ENCODE peak calls at places on chromosomes 3 and 15, in seven cellular contexts. I, H, W, C, O, G and X are unnamed samples.

GRCh38 chr15:31304736-31305365 is 21.8 kb upstream of the KLF13 start:
- DNase-seq in I (no peak), W (no peak), O (no peak), H (no peak), C (no peak), G (no peak), X (peak)

GRCh38 chr15:58283302-58283701 is 145.1 kb downstream of the AQP9 start:
- DNase-seq in I (no peak), W (no peak), G (no peak), C (no peak), H (no peak), O (no peak), X (no peak)

GRCh38 chr3:82736696-82737277 is 975.3 kb upstream of the GBE1 start:
- DNase-seq in H (no peak), O (no peak), I (no peak), G (no peak), C (no peak), W (no peak), X (no peak)

GRCh38 chr15:64877435-64877834 is 34.3 kb upstream of the ANKDD1A start:
- DNase-seq in O (peak), C (peak), W (peak), G (no peak), H (no peak), I (no peak), X (no peak)

GRCh38 chr15:70195808-70196304 is 98.1 kb upstream of the TLE3 start:
- DNase-seq in H (no peak), I (no peak), W (peak), O (peak), G (no peak), C (no peak), X (no peak)

GRCh38 chr3:127264292-127264691 is 23.6 kb downstream of the PRR20G start:
- DNase-seq in I (no peak), O (no peak), G (peak), C (no peak), H (no peak), W (peak), X (no peak)

GRCh38 chr3:127637546-127637945 is 8.6 kb downstream of the PODXL2 start:
- DNase-seq in C (peak), W (no peak), H (no peak), G (no peak), I (no peak), O (no peak), X (no peak)

GRCh38 chr3:8529197-8529637 is 27.6 kb downstream of the LMCD1 start:
- DNase-seq in O (peak), H (no peak), W (peak), C (no peak), I (no peak), G (no peak), X (no peak)

GRCh38 chr3:171875923-171876412 is 32.8 kb downstream of the TMEM212 start:
- DNase-seq in O (no peak), W (peak), H (no peak), C (no peak), I (no peak), G (no peak), X (no peak)

GRCh38 chr3:186458306-186459107 is 85.7 kb downstream of the CRYGS start:
- DNase-seq in G (no peak), H (no peak), C (no peak), O (no peak), I (no peak), W (no peak), X (no peak)

GRCh38 chr3:37183375-37183831 is 9.0 kb upstream of the LRRFIP2 start:
- DNase-seq in H (no peak), I (no peak), W (peak), G (no peak), C (no peak), O (no peak), X (no peak)

GRCh38 chr3:67981077-67981476 is 326.7 kb upstream of the SUCLG2 start:
- DNase-seq in W (no peak), I (no peak), C (no peak), O (no peak), G (no peak), H (no peak), X (no peak)

GRCh38 chr15:95887666-95888480 is 442.6 kb upstream of the NR2F2 start:
- DNase-seq in W (no peak), G (no peak), O (no peak), C (no peak), I (no peak), H (no peak), X (no peak)

GRCh38 chr15:41817781-41818180 is 10.1 kb upstream of the JMJD7 start:
- DNase-seq in I (no peak), C (no peak), G (no peak), O (no peak), W (no peak), H (no peak), X (no peak)

GRCh38 chr3:15450611-15451467 is 23.4 kb downstream of the EAF1 start:
- DNase-seq in O (no peak), H (no peak), C (no peak), I (no peak), W (no peak), G (no peak), X (no peak)

GRCh38 chr15:100672959-100673358 is 70.6 kb downstream of the ASB7 start:
- DNase-seq in O (no peak), G (no peak), C (no peak), I (no peak), W (peak), H (no peak), X (no peak)

GRCh38 chr15:45668386-45668785 is 33.6 kb downstream of the SQOR start:
- DNase-seq in O (no peak), I (no peak), G (no peak), H (no peak), C (no peak), W (no peak), X (no peak)

GRCh38 chr15:44194397-44195150 is 497 bp downstream of the FRMD5 start:
- DNase-seq in H (peak), I (peak), G (no peak), C (peak), W (peak), O (peak), X (peak)

GRCh38 chr15:86647810-86648440 is 568.3 kb downstream of the AGBL1 start:
- DNase-seq in I (no peak), C (no peak), G (no peak), O (no peak), W (no peak), H (no peak), X (no peak)

GRCh38 chr3:88440701-88441100 is 290.9 kb downstream of the C3orf38 start:
- DNase-seq in C (no peak), O (no peak), W (no peak), G (no peak), H (no peak), I (no peak), X (no peak)

GRCh38 chr3:27166888-27167287 is 202.3 kb downstream of the NEK10 start:
- DNase-seq in O (peak), W (peak), H (no peak), I (no peak), G (no peak), C (no peak), X (no peak)

GRCh38 chr3:9732753-9733115 is 1.2 kb downstream of the BRPF1 start:
- DNase-seq in H (no peak), O (no peak), G (no peak), C (no peak), W (no peak), I (no peak), X (no peak)

GRCh38 chr15:100201376-100202280 is 140.1 kb downstream of the ADAMTS17 start:
- DNase-seq in H (peak), I (no peak), W (no peak), G (no peak), O (no peak), C (no peak), X (no peak)

GRCh38 chr3:138093721-138094120 is 21.7 kb downstream of the DZIP1L start:
- DNase-seq in W (peak), G (no peak), C (no peak), H (no peak), I (no peak), O (no peak), X (no peak)

GRCh38 chr3:10495003-10495402 is 10.4 kb downstream of the ATP2B2 start:
- DNase-seq in W (peak), G (no peak), H (no peak), C (no peak), I (no peak), O (no peak), X (no peak)

GRCh38 chr3:4678320-4678719 is 185.2 kb downstream of the ITPR1 start:
- DNase-seq in C (no peak), H (no peak), O (no peak), I (no peak), W (no peak), G (no peak), X (no peak)

GRCh38 chr3:24096271-24096670 is 151.2 kb downstream of the NR1D2 start:
- DNase-seq in I (no peak), C (no peak), H (no peak), W (no peak), O (no peak), G (no peak), X (no peak)

GRCh38 chr3:98041350-98041749 is 6.2 kb upstream of the GABRR3 start:
- DNase-seq in G (no peak), C (no peak), H (no peak), I (no peak), W (no peak), O (no peak), X (no peak)

GRCh38 chr3:72006631-72007556 is 221.9 kb upstream of the PROK2 start:
- DNase-seq in H (no peak), I (no peak), G (no peak), O (no peak), C (no peak), W (no peak), X (no peak)